ENCODE peak calls at places on chromosomes 13 and 19, in eight cellular contexts. F, I, C, D, R, T, B and U are unnamed samples.

GRCh38 chr19:16001481-16002312 is 52.9 kb downstream of the OR10H4 start:
- DNase-seq in F (no peak), I (no peak), C (no peak), D (peak), R (peak), T (no peak), B (peak), U (no peak)

GRCh38 chr19:4606921-4607678 is 32.2 kb upstream of the TNFAIP8L1 start:
- DNase-seq in F (peak), I (no peak), C (peak), D (no peak), R (no peak), T (peak), B (no peak), U (no peak)

GRCh38 chr19:46610413-46610775 is 9.3 kb downstream of the CALM3 start:
- DNase-seq in F (no peak), I (no peak), C (no peak), D (no peak), R (no peak), T (no peak), B (no peak), U (no peak)

GRCh38 chr13:41621716-41622508 is 164.6 kb downstream of the RGCC start:
- DNase-seq in F (no peak), I (no peak), C (peak), D (no peak), R (no peak), T (no peak), B (no peak), U (no peak)

GRCh38 chr19:18300930-18301717 is 19.7 kb upstream of the JUND start:
- DNase-seq in F (no peak), I (no peak), C (peak), D (no peak), R (no peak), T (no peak), B (no peak), U (peak)

GRCh38 chr13:48424212-48424611 is 11.3 kb upstream of the LPAR6 start:
- DNase-seq in F (no peak), I (no peak), C (no peak), D (no peak), R (no peak), T (no peak), B (no peak), U (no peak)

GRCh38 chr19:1251233-1251502 is 2.8 kb downstream of the MIDN start:
- DNase-seq in F (no peak), I (no peak), C (peak), D (no peak), R (no peak), T (peak), B (no peak), U (no peak)

GRCh38 chr19:56720281-56720680 is 48.7 kb upstream of the ZNF835 start:
- DNase-seq in F (no peak), I (peak), C (no peak), D (no peak), R (no peak), T (peak), B (no peak), U (no peak)

GRCh38 chr19:42066075-42066754 is 3.8 kb downstream of the GRIK5 start:
- DNase-seq in F (no peak), I (no peak), C (no peak), D (no peak), R (no peak), T (peak), B (no peak), U (no peak)

GRCh38 chr19:55678121-55678671 is 3.2 kb downstream of the EPN1 start:
- DNase-seq in F (no peak), I (no peak), C (no peak), D (no peak), R (no peak), T (no peak), B (no peak), U (peak)

GRCh38 chr13:28534210-28534609 is 39.3 kb upstream of the FLT1 start:
- DNase-seq in F (no peak), I (no peak), C (no peak), D (no peak), R (no peak), T (no peak), B (no peak), U (no peak)

GRCh38 chr19:57279418-57280164 is 694 bp upstream of the ZNF460 start:
- DNase-seq in F (peak), I (peak), C (peak), D (peak), R (peak), T (peak), B (peak), U (peak)

GRCh38 chr19:46508206-46508605 is 12.5 kb upstream of the PNMA8B start:
- DNase-seq in F (no peak), I (no peak), C (no peak), D (no peak), R (no peak), T (no peak), B (no peak), U (no peak)

GRCh38 chr13:61684976-61685682 is 269.5 kb upstream of the PCDH20 start:
- DNase-seq in F (no peak), I (no peak), C (no peak), D (no peak), R (no peak), T (no peak), B (no peak), U (no peak)

GRCh38 chr19:43798546-43799409 is 3.5 kb downstream of the LYPD5 start:
- DNase-seq in F (no peak), I (no peak), C (peak), D (no peak), R (no peak), T (peak), B (no peak), U (no peak)

GRCh38 chr19:53898680-53899341 is 10.3 kb upstream of the CACNG7 start:
- DNase-seq in F (no peak), I (no peak), C (no peak), D (no peak), R (no peak), T (peak), B (no peak), U (no peak)

GRCh38 chr19:55467236-55468053 is 2.9 kb upstream of the C19orf85 start:
- DNase-seq in F (no peak), I (peak), C (peak), D (peak), R (no peak), T (peak), B (no peak), U (no peak)

GRCh38 chr13:27120811-27121210 is 50.8 kb downstream of the USP12 start:
- DNase-seq in F (no peak), I (no peak), C (no peak), D (no peak), R (no peak), T (no peak), B (no peak), U (no peak)

GRCh38 chr13:109747524-109747923 is 38.9 kb downstream of the IRS2 start:
- DNase-seq in F (no peak), I (no peak), C (no peak), D (no peak), R (no peak), T (peak), B (no peak), U (no peak)

GRCh38 chr19:47351545-47351944 is 2.4 kb downstream of the DHX34 start:
- DNase-seq in F (no peak), I (no peak), C (peak), D (no peak), R (no peak), T (peak), B (no peak), U (no peak)

GRCh38 chr19:8518536-8518935 is 4.6 kb upstream of the ZNF414 start:
- DNase-seq in F (no peak), I (no peak), C (no peak), D (no peak), R (no peak), T (no peak), B (no peak), U (no peak)

GRCh38 chr19:47761566-47761965 is 16.2 kb downstream of the NOP53 start:
- DNase-seq in F (no peak), I (no peak), C (no peak), D (no peak), R (no peak), T (no peak), B (no peak), U (no peak)

GRCh38 chr13:75635621-75636338 is at the start of gene LMO7:
- DNase-seq in F (no peak), I (peak), C (peak), D (peak), R (no peak), T (peak), B (no peak), U (no peak)

GRCh38 chr13:72290962-72291681 is 424.1 kb upstream of the DACH1 start:
- DNase-seq in F (no peak), I (no peak), C (no peak), D (peak), R (peak), T (no peak), B (peak), U (no peak)

GRCh38 chr13:96229356-96229755 is 139.4 kb downstream of the HS6ST3 start:
- DNase-seq in F (no peak), I (no peak), C (peak), D (no peak), R (no peak), T (peak), B (no peak), U (no peak)

GRCh38 chr19:12202250-12202649 is 39.4 kb downstream of the ZNF136 start:
- DNase-seq in F (no peak), I (no peak), C (peak), D (no peak), R (no peak), T (peak), B (no peak), U (no peak)

GRCh38 chr13:21822029-21822428 is 151.2 kb downstream of the FGF9 start:
- DNase-seq in F (no peak), I (no peak), C (no peak), D (no peak), R (no peak), T (no peak), B (no peak), U (no peak)

GRCh38 chr19:1163283-1163933 is 10.7 kb downstream of the SBNO2 start:
- DNase-seq in F (no peak), I (no peak), C (no peak), D (no peak), R (no peak), T (no peak), B (no peak), U (no peak)

GRCh38 chr19:35459414-35460082 is 11.5 kb downstream of the FFAR2 start:
- DNase-seq in F (no peak), I (no peak), C (no peak), D (no peak), R (no peak), T (no peak), B (no peak), U (no peak)

GRCh38 chr13:51518847-51519246 is 65.4 kb upstream of the WDFY2 start:
- DNase-seq in F (no peak), I (no peak), C (no peak), D (no peak), R (no peak), T (no peak), B (no peak), U (peak)

GRCh38 chr13:22422712-22423111 is 751.8 kb downstream of the FGF9 start:
- DNase-seq in F (no peak), I (no peak), C (no peak), D (no peak), R (no peak), T (peak), B (no peak), U (no peak)